ENCODE peak calls at places on chromosomes 4 and X, in seven cellular contexts. F is esophagus squamous epithelium, G is mammary epithelial cell, I is left lung, T is right cardiac atrium, A is lower lobe of right lung, E is mesendoderm. L is an unnamed sample.

GRCh38 chr4:158827475-158828085 is 58.8 kb downstream of the FNIP2 start:
- DNase-seq in F (no peak), G (no peak), I (peak), T (no peak), A (no peak), E (peak), L (no peak)

GRCh38 chrX:130994671-130995070 is 63.5 kb upstream of the ARHGAP36 start:
- DNase-seq in F (no peak), G (no peak), I (no peak), T (no peak), A (no peak), E (peak), L (no peak)

GRCh38 chr4:141642068-141642467 is 5.7 kb downstream of the IL15 start:
- DNase-seq in F (no peak), G (no peak), I (no peak), T (no peak), A (no peak), E (no peak), L (no peak)

GRCh38 chrX:118634336-118634735 is 93.1 kb upstream of the IL13RA1 start:
- DNase-seq in F (no peak), G (no peak), I (no peak), T (no peak), A (no peak), E (no peak), L (no peak)

GRCh38 chr4:174435981-174436776 is 86.1 kb downstream of the HPGD start:
- DNase-seq in F (no peak), G (no peak), I (no peak), T (no peak), A (no peak), E (peak), L (no peak)

GRCh38 chr4:726235-726787 is 20.7 kb downstream of the PCGF3 start:
- DNase-seq in F (no peak), G (no peak), I (no peak), T (no peak), A (no peak), E (no peak), L (no peak)

GRCh38 chr4:6727081-6727942 is 11.3 kb downstream of the BLOC1S4 start:
- DNase-seq in F (no peak), G (no peak), I (no peak), T (peak), A (no peak), E (peak), L (no peak)

GRCh38 chr4:38625508-38625907 is 38.5 kb upstream of the KLF3 start:
- DNase-seq in F (no peak), G (no peak), I (no peak), T (no peak), A (no peak), E (no peak), L (no peak)

GRCh38 chr4:186078977-186079697 is 10.2 kb downstream of the TLR3 start:
- DNase-seq in F (no peak), G (no peak), I (no peak), T (no peak), A (no peak), E (peak), L (no peak)

GRCh38 chrX:119986203-119986602 is 42.7 kb upstream of the NKAP start:
- DNase-seq in F (no peak), G (no peak), I (no peak), T (no peak), A (no peak), E (no peak), L (no peak)

GRCh38 chr4:82645868-82646267 is 84.1 kb upstream of the TMEM150C start:
- DNase-seq in F (no peak), G (no peak), I (no peak), T (no peak), A (no peak), E (no peak), L (no peak)

GRCh38 chr4:128782076-128782715 is 27.3 kb upstream of the JADE1 start:
- DNase-seq in F (no peak), G (no peak), I (no peak), T (no peak), A (no peak), E (no peak), L (no peak)

GRCh38 chr4:67885727-67886126 is 1.9 kb upstream of the TMPRSS11D start:
- DNase-seq in F (no peak), G (peak), I (no peak), T (no peak), A (no peak), E (peak), L (peak)

GRCh38 chrX:130393451-130394074 is 8.1 kb upstream of the GPR119 start:
- DNase-seq in F (no peak), G (peak), I (peak), T (peak), A (no peak), E (peak), L (no peak)

GRCh38 chrX:39809326-39809725 is 288.4 kb downstream of the BCOR start:
- DNase-seq in F (no peak), G (peak), I (no peak), T (no peak), A (no peak), E (no peak), L (peak)

GRCh38 chr4:98377626-98378025 is 116.4 kb downstream of the RAP1GDS1 start:
- DNase-seq in F (no peak), G (no peak), I (no peak), T (no peak), A (no peak), E (no peak), L (no peak)

GRCh38 chr4:76830612-76831474 is 67.1 kb downstream of the SOWAHB start:
- DNase-seq in F (no peak), G (no peak), I (no peak), T (peak), A (no peak), E (peak), L (peak)

DNA sequence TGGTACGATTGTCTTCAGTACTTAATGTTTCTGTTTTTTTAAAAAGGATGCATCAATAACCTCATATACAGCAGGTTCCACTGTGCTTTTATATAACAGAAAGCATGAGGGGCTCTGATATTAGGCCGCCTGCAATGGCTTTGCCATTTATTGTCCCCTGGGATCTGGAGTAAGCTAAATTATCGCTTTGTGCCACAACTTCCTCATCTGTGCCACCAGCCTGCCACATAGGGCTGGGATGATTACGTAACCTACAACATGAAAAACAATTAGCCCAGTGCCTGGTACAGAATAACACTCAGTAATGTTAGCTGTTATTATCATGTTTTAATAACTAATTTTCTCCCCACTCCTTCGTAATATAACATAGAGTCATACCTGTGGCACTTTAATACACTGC is 65.5 kb upstream of the TRIM2 start:
- DNase-seq in F (no peak), G (no peak), I (no peak), T (no peak), A (no peak), E (no peak), L (no peak)
- H3K4me3 ChIP-seq in F (no peak), G (no peak), I (no peak), T (no peak), A (no peak), E (no peak), L (no peak)

DNA sequence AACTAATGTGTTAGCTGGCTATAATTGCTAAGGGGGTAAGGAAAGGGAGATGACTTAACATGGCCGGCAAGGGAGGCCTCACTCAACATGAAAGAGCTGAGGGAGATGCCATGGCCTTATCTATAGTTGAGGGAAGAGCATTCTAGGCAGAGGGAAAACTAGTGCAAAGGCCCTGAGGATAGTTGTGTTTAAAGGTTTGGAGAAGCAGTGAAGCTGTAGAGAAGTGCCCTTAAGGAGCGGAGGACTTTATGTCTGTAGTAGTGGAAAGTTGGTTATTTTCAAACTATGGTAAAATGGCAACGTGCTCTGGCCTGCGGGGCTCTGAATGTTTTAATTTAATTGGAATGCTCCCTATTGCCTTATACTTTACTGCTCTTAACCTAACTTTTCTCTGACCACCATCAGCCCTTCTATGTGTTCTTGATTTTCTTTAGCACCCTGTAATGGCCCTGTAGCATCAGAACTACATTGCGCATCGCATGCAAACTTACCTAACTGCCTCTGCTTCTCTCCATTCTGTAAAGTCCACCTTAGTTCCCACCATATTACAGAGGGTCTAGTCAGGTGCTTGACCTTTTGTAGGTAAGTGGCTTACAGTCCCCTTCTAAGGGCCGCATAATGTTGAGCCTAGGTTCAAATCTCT is 35.8 kb downstream of the ERVMER34-1 start:
- DNase-seq in F (no peak), G (no peak), I (no peak), T (no peak), A (no peak), E (no peak), L (no peak)
- H3K4me3 ChIP-seq in F (no peak), G (no peak), I (peak), T (no peak), A (no peak), E (no peak), L (no peak)

GRCh38 chr4:52957220-52957686 is 95.1 kb downstream of the RASL11B start:
- DNase-seq in F (no peak), G (no peak), I (no peak), T (no peak), A (no peak), E (no peak), L (no peak)
- H3K4me3 ChIP-seq in F (no peak), G (no peak), I (no peak), T (no peak), A (no peak), E (no peak), L (no peak)

DNA sequence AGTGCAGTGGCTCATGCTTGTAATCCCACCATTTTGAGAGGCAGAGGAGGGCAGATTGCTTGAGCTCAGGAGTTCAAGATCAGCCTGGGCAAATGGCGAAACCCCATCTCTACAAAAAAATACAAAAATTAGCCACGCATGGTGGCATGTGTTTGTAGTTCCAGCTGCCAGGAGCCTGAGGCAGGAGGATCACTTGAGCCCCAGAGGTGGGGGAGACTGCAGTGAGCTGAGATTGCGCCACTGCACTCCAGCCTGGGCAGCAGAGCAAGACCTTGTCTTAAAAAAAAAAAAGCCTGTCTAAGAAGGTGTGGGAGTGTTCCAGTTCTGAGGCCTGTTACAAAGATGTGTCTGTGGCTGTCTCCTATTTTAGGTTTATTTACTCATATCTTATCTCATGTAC is 38.0 kb downstream of the PI4K2B start:
- DNase-seq in F (no peak), G (no peak), I (no peak), T (no peak), A (no peak), E (no peak), L (no peak)
- H3K4me3 ChIP-seq in F (no peak), G (no peak), I (no peak), T (no peak), A (no peak), E (no peak), L (no peak)

GRCh38 chr4:113292371-113293042 is 243.1 kb downstream of the ANK2 start:
- DNase-seq in F (no peak), G (no peak), I (peak), T (peak), A (no peak), E (peak), L (no peak)
- H3K4me3 ChIP-seq in F (peak), G (no peak), I (no peak), T (peak), A (peak), E (no peak), L (no peak)

GRCh38 chr4:108171541-108172230 is 3.0 kb upstream of the LEF1 start:
- DNase-seq in F (no peak), G (no peak), I (no peak), T (no peak), A (no peak), E (peak), L (no peak)
- H3K4me3 ChIP-seq in F (peak), G (no peak), I (peak), T (no peak), A (peak), E (no peak), L (peak)

GRCh38 chr4:45350438-45350837 is 624.1 kb upstream of the GNPDA2 start:
- DNase-seq in F (no peak), G (peak), I (no peak), T (no peak), A (no peak), E (no peak), L (no peak)
- H3K4me3 ChIP-seq in F (no peak), G (no peak), I (no peak), T (peak), A (peak), E (no peak), L (no peak)

GRCh38 chrX:17519349-17519748 is 144.3 kb downstream of the NHS start:
- DNase-seq in F (no peak), G (no peak), I (no peak), T (peak), A (no peak), E (no peak), L (no peak)
- H3K4me3 ChIP-seq in F (no peak), G (no peak), I (no peak), T (no peak), A (no peak), E (no peak), L (no peak)

GRCh38 chr4:95000076-95000648 is 242.4 kb downstream of the BMPR1B start:
- DNase-seq in F (no peak), G (no peak), I (no peak), T (no peak), A (no peak), E (no peak), L (no peak)

DNA sequence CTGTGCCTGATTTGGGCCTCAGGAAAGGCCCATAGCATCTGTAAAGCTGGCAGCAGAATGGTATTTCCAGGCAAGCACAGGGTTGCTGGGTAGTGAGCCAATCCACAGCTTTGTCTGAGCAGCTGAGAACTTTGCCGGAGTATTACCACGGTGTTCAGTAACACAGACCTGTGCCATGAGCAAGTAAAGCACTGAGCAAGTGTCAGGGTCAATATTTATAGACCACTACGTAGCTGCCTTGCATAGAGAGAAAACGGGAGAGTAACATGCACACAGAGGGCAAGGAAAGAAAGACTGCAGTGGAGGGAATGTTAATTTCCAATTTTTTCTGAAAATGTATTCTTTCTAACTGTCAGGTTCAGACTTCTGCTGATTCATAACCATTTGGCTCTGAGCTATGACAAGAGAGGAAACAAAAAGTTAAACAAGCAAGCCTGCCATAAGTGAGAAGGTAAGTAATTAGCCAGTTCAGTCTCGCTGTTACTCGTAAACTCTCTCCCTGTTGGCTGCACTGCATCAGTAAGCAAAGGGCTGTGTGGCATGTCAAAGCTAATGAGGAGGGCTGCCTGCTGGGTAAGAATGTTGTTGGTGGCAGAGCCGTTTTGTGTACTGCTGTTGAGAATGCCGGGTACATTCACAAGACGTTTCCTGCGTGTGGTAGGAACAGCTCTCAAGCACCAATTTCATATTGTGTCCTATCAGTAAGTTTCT is 238.1 kb downstream of the BMPR1B start:
- DNase-seq in F (no peak), G (peak), I (no peak), T (peak), A (no peak), E (peak), L (no peak)
- H3K4me3 ChIP-seq in F (no peak), G (no peak), I (no peak), T (no peak), A (peak), E (no peak), L (peak)

L was measured in kidney epithelial cell.